ENCODE peak calls at places on chromosomes 1 and 21, in four cellular contexts. B is IMR-90, N is GM23248, K is endothelial cell of umbilical vein. R is an unnamed sample.

GRCh38 chr21:43824883-43825609 is 35.7 kb downstream of the RRP1 start:
- DNase-seq in B (no peak), N (no peak), K (no peak), R (no peak)

GRCh38 chr1:71357708-71358107 is 276.9 kb upstream of the ZRANB2 start:
- DNase-seq in B (no peak), N (no peak), K (no peak), R (no peak)

GRCh38 chr1:231691618-231692259 is 65.1 kb downstream of the DISC1 start:
- DNase-seq in B (peak), N (no peak), K (no peak), R (peak)

GRCh38 chr21:39556176-39556575 is 56.6 kb upstream of the B3GALT5 start:
- DNase-seq in B (no peak), N (no peak), K (no peak), R (no peak)

GRCh38 chr1:204203206-204203767 is 7.0 kb upstream of the KISS1 start:
- DNase-seq in B (no peak), N (no peak), K (no peak), R (no peak)

GRCh38 chr1:91549041-91549735 is 48.5 kb downstream of the CDC7 start:
- DNase-seq in B (no peak), N (no peak), K (no peak), R (no peak)

GRCh38 chr1:53197301-53198205 is 929 bp downstream of the CPT2 start:
- DNase-seq in B (no peak), N (peak), K (peak), R (peak)

GRCh38 chr1:176165573-176165972 is 41.5 kb downstream of the COP1 start:
- DNase-seq in B (no peak), N (no peak), K (no peak), R (no peak)

GRCh38 chr1:183164963-183165362 is 21.1 kb upstream of the LAMC2 start:
- DNase-seq in B (no peak), N (no peak), K (no peak), R (peak)

GRCh38 chr1:228339766-228340685 is 66.6 kb downstream of the TRIM11 start:
- DNase-seq in B (no peak), N (no peak), K (no peak), R (no peak)

GRCh38 chr21:20999567-21000169 is 1.5 kb downstream of the NCAM2 start:
- DNase-seq in B (peak), N (peak), K (peak), R (peak)

GRCh38 chr1:236957235-236957634 is 47.0 kb downstream of the MT1HL1 start:
- DNase-seq in B (no peak), N (no peak), K (no peak), R (no peak)

GRCh38 chr1:55155522-55155921 is 59.6 kb downstream of the USP24 start:
- DNase-seq in B (no peak), N (no peak), K (peak), R (peak)

GRCh38 chr1:165699577-165699976 is 1.2 kb upstream of the ALDH9A1 start:
- DNase-seq in B (no peak), N (no peak), K (no peak), R (no peak)

GRCh38 chr1:17587693-17588047 is 48.2 kb downstream of the ARHGEF10L start:
- DNase-seq in B (peak), N (peak), K (no peak), R (peak)

GRCh38 chr1:2646837-2647236 is 14.0 kb upstream of the MMEL1 start:
- DNase-seq in B (no peak), N (no peak), K (no peak), R (no peak)

GRCh38 chr1:59199734-59200376 is 97.0 kb upstream of the FGGY start:
- DNase-seq in B (no peak), N (no peak), K (no peak), R (no peak)

GRCh38 chr1:185311589-185312225 is 5.3 kb downstream of the IVNS1ABP start:
- DNase-seq in B (peak), N (peak), K (no peak), R (no peak)

GRCh38 chr1:46797696-46798470 is 963 bp upstream of the CYP4B1 start:
- DNase-seq in B (no peak), N (no peak), K (no peak), R (no peak)

GRCh38 chr21:43916691-43917514 is 51.9 kb downstream of the AGPAT3 start:
- DNase-seq in B (peak), N (peak), K (no peak), R (no peak)

GRCh38 chr1:103220503-103221095 is 112.3 kb upstream of the COL11A1 start:
- DNase-seq in B (peak), N (peak), K (no peak), R (peak)

GRCh38 chr1:46983825-46984586 is 39.5 kb upstream of the CYP4X1 start:
- DNase-seq in B (no peak), N (peak), K (no peak), R (no peak)

GRCh38 chr1:152479792-152480595 is 30.6 kb upstream of the LCE5A start:
- DNase-seq in B (peak), N (peak), K (no peak), R (no peak)

GRCh38 chr1:6392081-6392879 is 1.3 kb downstream of the ACOT7 start:
- DNase-seq in B (no peak), N (peak), K (peak), R (no peak)

GRCh38 chr21:37257526-37257966 is 9.6 kb downstream of the VPS26C start:
- DNase-seq in B (peak), N (peak), K (peak), R (peak)

GRCh38 chr21:28770867-28771661 is 221.6 kb downstream of the LTN1 start:
- DNase-seq in B (peak), N (peak), K (no peak), R (no peak)

GRCh38 chr1:223682502-223682901 is 17.0 kb upstream of the CAPN8 start:
- DNase-seq in B (no peak), N (peak), K (no peak), R (no peak)

GRCh38 chr1:198234511-198235251 is 77.9 kb downstream of the NEK7 start:
- DNase-seq in B (peak), N (peak), K (peak), R (peak)

GRCh38 chr1:11045428-11046269 is 1.4 kb downstream of the MASP2 start:
- DNase-seq in B (no peak), N (no peak), K (no peak), R (no peak)
- H3K9ac ChIP-seq in B (no peak), N (no peak), K (no peak), R (no peak)

DNA sequence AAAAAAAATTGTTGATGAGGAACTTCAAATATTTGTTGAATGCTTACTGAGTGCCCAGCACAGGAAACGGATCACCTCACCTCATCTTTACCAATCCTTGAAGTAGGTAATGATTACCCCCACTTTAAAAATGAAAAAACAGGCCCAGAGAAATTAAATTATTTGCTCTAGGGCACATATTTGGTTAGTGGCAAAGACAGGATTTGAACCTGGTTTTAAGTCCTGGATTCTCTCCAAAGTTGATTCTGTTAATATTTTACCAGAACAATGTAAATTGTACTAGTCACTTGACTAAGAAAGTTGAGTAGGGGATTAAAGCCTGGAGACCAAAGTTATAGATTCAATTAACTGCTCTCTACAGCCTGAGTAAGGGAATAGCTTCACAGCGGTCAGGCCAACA is 97.9 kb downstream of the GIPC2 start:
- DNase-seq in B (no peak), N (no peak), K (no peak), R (no peak)
- H3K9ac ChIP-seq in B (no peak), N (no peak), K (no peak), R (no peak)

GRCh38 chr21:45322960-45323461 is 35.3 kb upstream of the POFUT2 start:
- DNase-seq in B (no peak), N (peak), K (no peak), R (no peak)
- H3K9ac ChIP-seq in B (no peak), N (peak), K (no peak), R (no peak)

GRCh38 chr1:169707917-169708604 is 3.4 kb downstream of the SELL start:
- DNase-seq in B (no peak), N (no peak), K (no peak), R (no peak)

GRCh38 chr1:169711469-169712308 is at the start of gene SELL:
- DNase-seq in B (peak), N (peak), K (peak), R (peak)

GRCh38 chr1:169712309-169712631 is 850 bp upstream of the SELL start:
- DNase-seq in B (no peak), N (no peak), K (no peak), R (no peak)

GRCh38 chr1:169704797-169705196 is 6.6 kb downstream of the SELL start:
- DNase-seq in B (no peak), N (no peak), K (no peak), R (no peak)

DNA sequence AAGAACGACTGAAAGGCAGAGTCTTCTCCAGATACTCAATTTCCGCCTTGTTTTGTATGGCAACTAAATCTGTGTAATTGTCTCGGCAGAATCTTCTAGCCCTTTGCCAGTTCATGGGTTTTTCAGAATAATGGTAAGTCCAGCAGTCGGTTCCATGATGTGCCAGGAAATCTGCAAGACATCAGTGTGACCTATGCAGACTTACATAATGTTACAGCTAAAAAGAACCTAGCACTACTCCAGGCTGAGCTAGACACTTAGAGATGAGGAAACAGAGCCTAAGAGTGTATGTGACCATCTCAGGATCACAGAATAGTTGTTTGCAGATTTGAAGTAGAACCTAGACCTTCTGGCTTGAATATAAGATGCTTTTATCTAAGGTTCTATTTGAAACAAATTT is 2.8 kb downstream of the SELL start:
- DNase-seq in B (no peak), N (no peak), K (no peak), R (no peak)
- H3K9ac ChIP-seq in B (no peak), N (no peak), K (no peak), R (no peak)